ENCODE peak calls at places on chromosomes 1 and 21, in nine cellular contexts. R is stomach; S is right lobe of liver; I is OCI-LY7; Z is right atrium auricular region; M is pancreas; P is mammary epithelial cell; U is GM23248; K is CD8-positive, alpha-beta memory T cell. G is an unnamed sample.

GRCh38 chr1:24379733-24380315 is 33.8 kb downstream of the STPG1 start:
- DNase-seq in R (no peak), S (no peak), I (no peak), Z (peak), M (no peak), P (peak), U (peak), K (no peak), G (peak)

GRCh38 chr21:43997766-43998742 is 14.1 kb upstream of the TRAPPC10 start:
- DNase-seq in R (no peak), S (no peak), I (no peak), Z (no peak), M (no peak), P (peak), U (peak), K (no peak), G (no peak)

GRCh38 chr1:209747580-209748262 is 8.1 kb upstream of the TRAF3IP3 start:
- DNase-seq in R (peak), S (peak), I (peak), Z (peak), M (peak), P (peak), U (peak), K (peak), G (peak)

GRCh38 chr1:160761886-160762285 is 22.8 kb downstream of the SLAMF7 start:
- DNase-seq in R (no peak), S (no peak), I (no peak), Z (no peak), M (no peak), P (peak), U (peak), K (no peak), G (no peak)

GRCh38 chr1:228363686-228364067 is 43.0 kb downstream of the TRIM11 start:
- DNase-seq in R (no peak), S (no peak), I (no peak), Z (no peak), M (peak), P (no peak), U (no peak), K (no peak), G (no peak)

GRCh38 chr1:172745014-172745413 is 86.1 kb downstream of the FASLG start:
- DNase-seq in R (no peak), S (no peak), I (peak), Z (no peak), M (no peak), P (peak), U (peak), K (peak), G (no peak)

GRCh38 chr1:191206808-191207207 is 729.1 kb upstream of the BRINP3 start:
- DNase-seq in R (no peak), S (no peak), I (no peak), Z (no peak), M (no peak), P (peak), U (no peak), K (no peak), G (peak)

GRCh38 chr1:18481190-18481920 is 625 bp downstream of the KLHDC7A start:
- DNase-seq in R (peak), S (peak), I (peak), Z (no peak), M (peak), P (no peak), U (no peak), K (no peak), G (no peak)

GRCh38 chr21:33540711-33541104 is 1.2 kb downstream of the GART start:
- DNase-seq in R (no peak), S (no peak), I (peak), Z (no peak), M (no peak), P (no peak), U (no peak), K (no peak), G (no peak)

GRCh38 chr1:226884116-226884515 is 13.7 kb downstream of the PSEN2 start:
- DNase-seq in R (no peak), S (no peak), I (peak), Z (no peak), M (no peak), P (no peak), U (no peak), K (no peak), G (no peak)

DNA sequence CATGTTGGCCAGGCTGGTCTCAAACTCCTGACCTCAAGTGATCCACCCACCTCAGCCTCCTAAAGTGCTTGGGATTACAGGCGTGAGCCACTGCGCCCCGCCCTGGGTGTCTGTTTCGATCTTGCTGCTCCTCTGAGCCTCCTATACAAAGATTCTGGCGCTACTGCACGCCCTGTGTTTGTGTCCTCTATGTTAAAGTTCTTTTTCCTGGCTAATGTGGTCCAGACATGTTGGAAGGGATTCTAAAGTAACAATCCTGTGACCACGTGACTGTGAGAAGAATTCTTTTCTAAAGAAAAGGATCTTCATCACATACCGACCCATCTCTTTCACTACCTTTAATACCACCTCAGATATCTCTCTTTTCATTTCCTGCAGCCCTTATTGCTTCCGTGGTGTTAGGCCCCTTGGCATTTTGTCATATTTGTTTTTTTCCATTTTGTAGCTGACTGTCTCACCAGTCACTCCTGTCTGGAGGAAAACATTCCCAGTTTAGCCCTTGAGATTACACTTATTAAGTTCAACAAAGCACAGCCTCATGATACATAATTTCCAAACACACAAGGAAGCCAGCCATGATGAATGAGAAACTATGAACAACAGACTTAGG is 27.2 kb upstream of the ENO1 start:
- DNase-seq in R (no peak), S (no peak), I (no peak), Z (no peak), M (no peak), P (peak), U (peak), K (no peak), G (no peak)
- H3K27ac ChIP-seq in R (no peak), S (no peak), I (no peak), Z (peak), M (no peak), P (peak), U (peak), K (no peak), G (peak)

DNA sequence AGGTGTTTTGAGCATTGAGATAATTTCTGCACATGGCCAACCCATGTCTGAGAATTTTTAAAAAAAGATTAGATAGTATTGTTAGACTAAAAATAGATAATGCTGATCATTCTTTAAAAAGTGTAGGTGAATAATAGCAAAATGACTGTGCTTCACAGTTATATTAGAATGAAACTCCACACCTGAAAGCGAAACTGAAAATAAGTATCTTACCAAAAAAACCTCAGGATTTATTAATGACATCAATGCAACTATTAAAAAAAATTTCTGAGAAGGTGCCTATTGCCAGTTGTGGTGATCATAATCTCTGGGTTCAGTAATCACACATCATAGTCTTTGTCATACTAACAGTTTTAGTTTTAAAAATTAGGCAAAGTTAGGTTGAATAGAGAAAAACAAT is 36.5 kb downstream of the PLA2G4A start:
- DNase-seq in R (no peak), S (no peak), I (no peak), Z (no peak), M (no peak), P (no peak), U (no peak), K (no peak), G (no peak)
- H3K27ac ChIP-seq in R (no peak), S (no peak), I (no peak), Z (no peak), M (no peak), P (no peak), U (no peak), K (no peak), G (no peak)

GRCh38 chr1:101465941-101466340 is 229.1 kb downstream of the S1PR1 start:
- DNase-seq in R (no peak), S (no peak), I (no peak), Z (no peak), M (no peak), P (no peak), U (no peak), K (no peak), G (no peak)

GRCh38 chr1:101460709-101461108 is 223.9 kb downstream of the S1PR1 start:
- DNase-seq in R (no peak), S (no peak), I (no peak), Z (no peak), M (no peak), P (peak), U (no peak), K (no peak), G (no peak)

GRCh38 chr1:101463195-101463594 is 226.4 kb downstream of the S1PR1 start:
- DNase-seq in R (no peak), S (no peak), I (no peak), Z (no peak), M (no peak), P (peak), U (no peak), K (no peak), G (no peak)
- H3K27ac ChIP-seq in R (no peak), S (no peak), I (no peak), Z (no peak), M (no peak), P (no peak), U (no peak), K (no peak), G (no peak)

DNA sequence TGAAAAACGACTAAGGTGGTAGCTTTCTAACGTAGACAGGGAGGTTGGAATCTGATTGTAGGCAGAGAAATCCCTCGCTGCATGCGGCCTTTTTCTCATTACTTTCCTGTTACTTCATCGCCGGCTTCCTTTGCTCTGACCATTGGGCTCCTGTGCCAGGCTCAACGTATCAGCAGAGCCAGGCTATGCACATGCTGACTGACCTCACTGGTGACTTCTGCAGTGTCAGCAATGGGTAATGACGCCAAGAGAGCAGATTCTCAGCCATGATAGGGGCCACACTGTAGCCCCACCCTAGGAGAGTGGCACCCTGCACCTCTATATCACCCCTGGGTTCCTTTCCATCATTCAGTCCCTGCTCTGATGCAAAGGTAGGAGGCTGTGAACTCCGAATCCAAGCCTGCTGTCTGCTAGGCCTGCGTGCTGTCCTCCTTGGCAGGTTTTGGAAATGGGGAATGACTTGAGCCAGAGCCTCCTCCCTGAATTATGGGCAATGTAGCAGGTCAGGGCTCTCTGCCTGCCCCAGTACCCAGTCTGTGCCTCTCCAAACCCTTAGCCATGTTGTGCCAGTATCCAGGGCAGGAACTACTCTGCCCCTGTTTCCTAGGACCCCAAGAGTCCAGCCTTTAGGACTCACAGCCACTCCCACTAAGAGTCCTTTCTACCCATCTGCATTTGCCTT is 11.4 kb downstream of the PPFIA4 start:
- DNase-seq in R (no peak), S (peak), I (no peak), Z (no peak), M (no peak), P (no peak), U (peak), K (no peak), G (no peak)
- H3K27ac ChIP-seq in R (peak), S (no peak), I (no peak), Z (peak), M (no peak), P (no peak), U (peak), K (no peak), G (no peak)